ENCODE peak calls at places on chromosomes 7 and 10, in eight cellular contexts. H, K, P, D, Z, A, O and V are unnamed samples. For H3K36me3, the result is how much of the 10 kb centered on the place peaks cover.

GRCh38 chr10:13652860-13653259 is 66.1 kb downstream of the PRPF18 start:
- DNase-seq in H (no peak), K (no peak), P (no peak), D (no peak), Z (no peak), A (no peak), O (no peak), V (no peak)

GRCh38 chr7:22094413-22095304 is 149.0 kb upstream of the CDCA7L start:
- DNase-seq in H (no peak), K (no peak), P (no peak), D (peak), Z (no peak), A (peak), O (no peak), V (peak)

GRCh38 chr10:60517805-60518204 is 128.1 kb upstream of the ANK3 start:
- DNase-seq in H (no peak), K (no peak), P (no peak), D (no peak), Z (no peak), A (peak), O (no peak), V (no peak)

GRCh38 chr10:7593068-7593467 is 73.7 kb downstream of the ITIH5 start:
- DNase-seq in H (no peak), K (peak), P (no peak), D (no peak), Z (no peak), A (no peak), O (peak), V (no peak)

GRCh38 chr10:97542169-97543024 is 30.2 kb upstream of the ANKRD2 start:
- DNase-seq in H (peak), K (peak), P (no peak), D (peak), Z (no peak), A (peak), O (peak), V (peak)

GRCh38 chr10:82969405-82969804 is 1094.4 kb downstream of the NRG3 start:
- DNase-seq in H (no peak), K (no peak), P (no peak), D (peak), Z (no peak), A (no peak), O (no peak), V (no peak)

GRCh38 chr10:115525141-115525540 is 432.0 kb downstream of the ATRNL1 start:
- DNase-seq in H (no peak), K (no peak), P (no peak), D (peak), Z (no peak), A (no peak), O (no peak), V (no peak)

GRCh38 chr7:33108591-33108930 is 643 bp downstream of the RP9 start:
- DNase-seq in H (no peak), K (no peak), P (no peak), D (no peak), Z (no peak), A (no peak), O (no peak), V (peak)

GRCh38 chr10:99393683-99394082 is 36.7 kb downstream of the GOT1 start:
- DNase-seq in H (no peak), K (no peak), P (no peak), D (no peak), Z (no peak), A (no peak), O (no peak), V (no peak)

GRCh38 chr10:11225935-11226334 is 208.3 kb downstream of the CELF2 start:
- DNase-seq in H (no peak), K (peak), P (no peak), D (no peak), Z (no peak), A (no peak), O (no peak), V (no peak)

GRCh38 chr7:8212638-8213037 is 49.3 kb downstream of the ICA1 start:
- DNase-seq in H (no peak), K (no peak), P (no peak), D (no peak), Z (no peak), A (no peak), O (no peak), V (no peak)

DNA sequence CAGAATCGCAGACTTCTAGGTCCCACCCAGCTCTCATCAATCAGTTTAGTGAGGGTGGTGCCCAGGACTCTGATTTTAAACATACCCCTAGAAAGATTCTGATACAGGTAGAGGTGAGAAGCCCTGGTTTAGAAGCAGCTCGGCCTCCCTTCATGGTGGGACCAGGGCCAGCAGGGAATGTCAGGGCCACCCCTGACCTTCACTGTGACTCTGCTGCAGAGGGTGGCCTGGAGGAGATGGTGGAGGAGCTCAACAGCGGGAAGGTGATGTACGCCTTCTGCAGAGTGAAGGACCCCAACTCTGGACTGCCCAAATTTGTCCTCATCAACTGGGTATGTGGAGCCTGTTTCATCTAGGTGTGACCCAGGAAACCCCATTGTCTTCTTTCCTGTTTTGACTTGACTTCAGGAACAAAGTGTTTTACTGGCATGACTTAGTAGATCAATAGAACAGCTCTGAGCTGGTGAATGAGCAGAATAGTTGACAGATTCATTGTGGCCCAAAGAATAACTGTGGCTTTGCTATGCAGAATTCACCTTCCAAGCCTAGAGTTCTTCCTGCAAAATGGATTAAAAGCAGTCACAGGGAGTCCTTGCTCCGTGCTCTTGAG is 7.2 kb downstream of the DBNL start:
- DNase-seq in H (no peak), K (no peak), P (no peak), D (no peak), Z (no peak), A (no peak), O (no peak), V (no peak)
- H3K36me3 ChIP-seq in H (under half), K (under half), P (under half), D (under half), Z (under half), A (under half), O (half or more), V (under half)

GRCh38 chr7:139058963-139059362 is 23.1 kb upstream of the ZC3HAV1L start:
- DNase-seq in H (no peak), K (no peak), P (no peak), D (peak), Z (no peak), A (peak), O (peak), V (no peak)

GRCh38 chr7:139051655-139052054 is 15.8 kb upstream of the ZC3HAV1L start:
- DNase-seq in H (no peak), K (no peak), P (no peak), D (no peak), Z (no peak), A (no peak), O (no peak), V (no peak)

GRCh38 chr7:139059905-139060304 is 24.1 kb upstream of the ZC3HAV1L start:
- DNase-seq in H (no peak), K (no peak), P (no peak), D (no peak), Z (no peak), A (no peak), O (no peak), V (no peak)

GRCh38 chr7:139054101-139054500 is 18.3 kb upstream of the ZC3HAV1L start:
- DNase-seq in H (no peak), K (no peak), P (no peak), D (peak), Z (no peak), A (no peak), O (no peak), V (peak)

DNA sequence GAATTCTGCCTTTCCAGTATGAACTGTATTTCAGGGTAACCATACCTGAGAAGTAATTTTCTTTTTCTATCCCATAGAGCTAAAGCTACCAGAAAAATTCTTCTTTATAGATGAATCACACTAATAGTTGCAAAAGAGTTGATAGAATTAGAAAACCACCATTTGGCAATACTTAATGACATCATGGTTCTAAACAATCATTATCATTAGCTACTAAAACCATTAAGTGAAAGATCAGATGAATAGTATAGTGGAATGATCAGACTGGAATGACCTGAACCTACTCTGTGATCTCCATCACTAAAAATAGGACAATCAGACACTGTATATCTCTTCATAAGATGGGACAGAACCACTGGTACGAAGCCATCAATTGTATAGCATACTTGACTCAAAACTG is 19.8 kb upstream of the ZC3HAV1L start:
- DNase-seq in H (no peak), K (no peak), P (no peak), D (no peak), Z (no peak), A (no peak), O (no peak), V (no peak)
- H3K36me3 ChIP-seq in H (under half), K (under half), P (under half), D (under half), Z (under half), A (under half), O (half or more), V (under half)

DNA sequence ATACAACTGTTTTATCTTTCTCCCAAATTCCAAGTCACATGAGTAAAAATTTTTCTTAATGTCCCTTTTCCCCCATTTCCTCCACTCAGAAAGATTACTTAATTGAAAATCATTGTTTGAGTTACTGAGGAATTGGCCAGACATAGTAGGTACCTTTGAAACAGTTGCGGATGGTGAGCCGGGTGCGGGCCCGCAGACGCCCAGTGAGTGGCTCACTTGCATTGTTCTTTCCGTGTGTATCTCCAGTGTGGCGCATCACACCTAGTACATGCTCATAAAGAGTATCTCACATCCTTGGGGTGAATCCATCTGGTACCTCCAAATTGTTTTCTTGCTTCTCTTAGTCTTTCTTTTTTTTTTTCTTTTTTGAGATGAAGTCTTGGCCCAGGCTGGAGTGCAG is 14.3 kb downstream of the TRRAP start:
- DNase-seq in H (no peak), K (no peak), P (no peak), D (no peak), Z (no peak), A (no peak), O (no peak), V (no peak)
- H3K36me3 ChIP-seq in H (half or more), K (under half), P (under half), D (half or more), Z (under half), A (under half), O (half or more), V (half or more)

DNA sequence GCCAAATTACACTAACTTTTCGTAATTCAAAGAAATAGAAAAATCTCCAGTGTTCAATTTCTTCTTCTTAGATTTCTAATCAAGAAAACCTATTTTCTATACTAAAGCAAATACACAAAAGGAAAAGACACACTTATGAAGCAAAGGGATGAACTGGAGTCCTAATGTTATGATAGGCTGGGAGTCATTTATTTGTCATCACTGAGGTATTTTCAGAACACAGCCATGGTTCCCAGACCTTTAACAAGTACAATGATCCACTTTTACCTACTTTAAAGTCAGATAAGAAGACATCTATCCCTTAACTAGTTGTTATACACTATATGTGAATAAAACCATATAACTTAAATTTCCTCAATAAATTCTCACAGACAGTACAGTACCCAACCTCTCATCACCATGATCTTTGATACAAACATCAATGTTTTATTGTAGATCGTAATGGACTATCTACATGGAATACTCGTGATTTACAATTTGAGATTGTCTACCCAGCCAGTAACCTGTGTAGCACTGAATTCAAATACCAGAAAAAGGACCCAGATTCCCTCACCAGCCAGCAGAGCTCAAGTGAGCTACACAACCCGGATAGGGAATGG is 12.5 kb downstream of the ASNS start:
- DNase-seq in H (no peak), K (no peak), P (no peak), D (no peak), Z (no peak), A (no peak), O (no peak), V (no peak)
- H3K36me3 ChIP-seq in H (under half), K (under half), P (under half), D (half or more), Z (under half), A (under half), O (under half), V (under half)

DNA sequence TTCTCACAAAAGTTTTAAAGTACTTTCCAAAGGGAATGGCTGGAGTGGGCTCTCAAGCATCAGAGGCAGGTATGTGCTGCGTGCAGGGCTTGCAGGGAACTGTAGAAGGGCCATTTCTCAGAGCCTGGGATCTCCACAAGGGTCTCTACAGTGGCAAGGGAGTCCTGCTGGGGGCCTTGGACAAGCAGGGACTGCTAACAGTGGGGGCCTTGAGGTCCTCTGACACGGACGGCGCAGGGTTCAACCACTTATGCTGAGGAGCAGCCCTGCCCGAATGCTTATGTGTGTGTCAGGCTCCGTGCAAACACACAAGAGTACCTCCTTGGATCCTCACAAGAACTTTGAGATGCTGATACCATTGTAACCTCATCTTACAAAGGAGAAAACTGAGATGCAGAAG is 342.1 kb upstream of the COBL start:
- DNase-seq in H (no peak), K (no peak), P (no peak), D (no peak), Z (no peak), A (no peak), O (no peak), V (no peak)
- H3K36me3 ChIP-seq in H (under half), K (under half), P (under half), D (under half), Z (under half), A (under half), O (under half), V (under half)

GRCh38 chr10:125734148-125734547 is 14.6 kb downstream of the EDRF1 start:
- DNase-seq in H (no peak), K (no peak), P (no peak), D (no peak), Z (no peak), A (no peak), O (no peak), V (no peak)
- H3K36me3 ChIP-seq in H (half or more), K (under half), P (under half), D (half or more), Z (under half), A (half or more), O (half or more), V (half or more)

DNA sequence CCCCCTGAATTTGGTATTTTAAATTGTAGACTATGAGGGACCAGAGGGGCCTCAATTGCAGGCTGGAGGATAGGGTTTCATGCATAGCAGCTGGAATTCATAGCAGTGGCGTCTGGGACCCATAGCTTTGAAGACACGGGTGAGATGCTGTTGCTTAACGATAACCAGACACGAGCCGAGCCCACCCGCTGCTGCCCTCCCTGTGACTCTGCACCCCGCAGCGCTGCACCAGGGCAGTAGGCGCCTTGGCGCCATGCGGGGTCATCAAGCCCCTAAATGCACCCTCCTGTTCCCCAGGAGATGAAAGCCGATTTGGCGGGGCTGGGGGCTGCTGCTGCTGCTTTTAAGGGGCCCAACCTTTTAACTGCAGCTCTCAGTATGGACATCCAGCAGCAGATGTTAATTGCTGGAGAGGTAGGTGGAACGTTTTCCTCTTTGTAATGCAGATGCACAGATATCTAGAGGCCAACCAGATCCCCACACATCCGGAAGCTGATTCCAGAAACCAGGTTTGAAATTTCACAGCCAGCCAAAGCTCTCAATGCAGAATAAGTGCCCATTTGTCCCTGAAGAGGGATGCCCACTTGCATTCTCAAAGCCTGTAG is 62.1 kb downstream of the EEPD1 start:
- DNase-seq in H (no peak), K (no peak), P (no peak), D (no peak), Z (no peak), A (no peak), O (no peak), V (peak)
- H3K36me3 ChIP-seq in H (under half), K (under half), P (under half), D (under half), Z (under half), A (under half), O (under half), V (under half)

GRCh38 chr7:5343893-5344292 is 61.1 kb downstream of the SLC29A4 start:
- DNase-seq in H (no peak), K (no peak), P (no peak), D (no peak), Z (no peak), A (no peak), O (no peak), V (no peak)
- H3K36me3 ChIP-seq in H (half or more), K (under half), P (under half), D (half or more), Z (under half), A (under half), O (half or more), V (under half)